ENCODE peak calls at places on chromosomes 6 and 20, in seven cellular contexts. One of them, this sample, is unnamed.

GRCh38 chr6:144094731-144095133 is 641 bp downstream of the SF3B5 start:
- DNase-seq in HCT116: no peak
- DNase-seq in OCI-LY7: no peak
- DNase-seq in A549: no peak
- DNase-seq in PC-9: no peak
- DNase-seq in GM23248: no peak
- DNase-seq in mammary epithelial cell: no peak
- DNase-seq in this sample: no peak

GRCh38 chr20:1478566-1478965 is 11.9 kb upstream of the NSFL1C start:
- DNase-seq in HCT116: peak
- DNase-seq in OCI-LY7: no peak
- DNase-seq in A549: peak
- DNase-seq in PC-9: peak
- DNase-seq in GM23248: peak
- DNase-seq in mammary epithelial cell: peak
- DNase-seq in this sample: no peak

GRCh38 chr6:4817551-4817950 is 41.3 kb downstream of the CDYL start:
- DNase-seq in HCT116: no peak
- DNase-seq in OCI-LY7: no peak
- DNase-seq in A549: no peak
- DNase-seq in PC-9: no peak
- DNase-seq in GM23248: peak
- DNase-seq in mammary epithelial cell: no peak
- DNase-seq in this sample: no peak

GRCh38 chr20:3710703-3711417 is 1.5 kb downstream of the SIGLEC1 start:
- DNase-seq in HCT116: peak
- DNase-seq in OCI-LY7: peak
- DNase-seq in A549: peak
- DNase-seq in PC-9: no peak
- DNase-seq in GM23248: peak
- DNase-seq in mammary epithelial cell: peak
- DNase-seq in this sample: peak

GRCh38 chr20:47568019-47568418 is 66.3 kb downstream of the NCOA3 start:
- DNase-seq in HCT116: no peak
- DNase-seq in OCI-LY7: no peak
- DNase-seq in A549: peak
- DNase-seq in PC-9: peak
- DNase-seq in GM23248: peak
- DNase-seq in mammary epithelial cell: peak
- DNase-seq in this sample: no peak

GRCh38 chr6:83708546-83708969 is 343 bp downstream of the SNAP91 start:
- DNase-seq in HCT116: no peak
- DNase-seq in OCI-LY7: no peak
- DNase-seq in A549: no peak
- DNase-seq in PC-9: no peak
- DNase-seq in GM23248: peak
- DNase-seq in mammary epithelial cell: no peak
- DNase-seq in this sample: no peak

GRCh38 chr6:149766156-149766768 is 16.7 kb downstream of the PCMT1 start:
- DNase-seq in HCT116: no peak
- DNase-seq in OCI-LY7: no peak
- DNase-seq in A549: no peak
- DNase-seq in PC-9: peak
- DNase-seq in GM23248: peak
- DNase-seq in mammary epithelial cell: peak
- DNase-seq in this sample: no peak

GRCh38 chr20:53786445-53787267 is 193.0 kb upstream of the ZNF217 start:
- DNase-seq in HCT116: peak
- DNase-seq in OCI-LY7: peak
- DNase-seq in A549: peak
- DNase-seq in PC-9: peak
- DNase-seq in GM23248: peak
- DNase-seq in mammary epithelial cell: no peak
- DNase-seq in this sample: no peak

GRCh38 chr6:73901311-73901710 is 205.3 kb downstream of the CD109 start:
- DNase-seq in HCT116: no peak
- DNase-seq in OCI-LY7: no peak
- DNase-seq in A549: no peak
- DNase-seq in PC-9: no peak
- DNase-seq in GM23248: no peak
- DNase-seq in mammary epithelial cell: no peak
- DNase-seq in this sample: no peak

GRCh38 chr6:166586424-166587156 is at the start of gene RAMACL:
- DNase-seq in HCT116: peak
- DNase-seq in OCI-LY7: peak
- DNase-seq in A549: peak
- DNase-seq in PC-9: peak
- DNase-seq in GM23248: no peak
- DNase-seq in mammary epithelial cell: peak
- DNase-seq in this sample: no peak

GRCh38 chr20:63280371-63280770 is 7.8 kb downstream of the ARFGAP1 start:
- DNase-seq in HCT116: no peak
- DNase-seq in OCI-LY7: no peak
- DNase-seq in A549: no peak
- DNase-seq in PC-9: no peak
- DNase-seq in GM23248: no peak
- DNase-seq in mammary epithelial cell: no peak
- DNase-seq in this sample: no peak

GRCh38 chr6:39366875-39367618 is 44.5 kb upstream of the KCNK16 start:
- DNase-seq in HCT116: no peak
- DNase-seq in OCI-LY7: no peak
- DNase-seq in A549: no peak
- DNase-seq in PC-9: no peak
- DNase-seq in GM23248: peak
- DNase-seq in mammary epithelial cell: no peak
- DNase-seq in this sample: no peak

GRCh38 chr6:42028234-42029061 is 21.9 kb upstream of the TAF8 start:
- DNase-seq in HCT116: no peak
- DNase-seq in OCI-LY7: no peak
- DNase-seq in A549: peak
- DNase-seq in PC-9: no peak
- DNase-seq in GM23248: peak
- DNase-seq in mammary epithelial cell: no peak
- DNase-seq in this sample: no peak

GRCh38 chr20:22732751-22733150 is 148.4 kb upstream of the FOXA2 start:
- DNase-seq in HCT116: no peak
- DNase-seq in OCI-LY7: no peak
- DNase-seq in A549: no peak
- DNase-seq in PC-9: no peak
- DNase-seq in GM23248: no peak
- DNase-seq in mammary epithelial cell: no peak
- DNase-seq in this sample: no peak

GRCh38 chr6:135319819-135320218 is 138.7 kb downstream of the MYB start:
- DNase-seq in HCT116: no peak
- DNase-seq in OCI-LY7: no peak
- DNase-seq in A549: no peak
- DNase-seq in PC-9: no peak
- DNase-seq in GM23248: no peak
- DNase-seq in mammary epithelial cell: no peak
- DNase-seq in this sample: no peak

GRCh38 chr6:44831002-44831610 is 443.6 kb downstream of the CDC5L start:
- DNase-seq in HCT116: no peak
- DNase-seq in OCI-LY7: no peak
- DNase-seq in A549: no peak
- DNase-seq in PC-9: no peak
- DNase-seq in GM23248: peak
- DNase-seq in mammary epithelial cell: no peak
- DNase-seq in this sample: no peak

GRCh38 chr6:113352831-113353230 is 504.3 kb upstream of the MARCKS start:
- DNase-seq in HCT116: no peak
- DNase-seq in OCI-LY7: no peak
- DNase-seq in A549: no peak
- DNase-seq in PC-9: no peak
- DNase-seq in GM23248: no peak
- DNase-seq in mammary epithelial cell: no peak
- DNase-seq in this sample: no peak

GRCh38 chr20:50815162-50815989 is 20.5 kb downstream of the BCAS4 start:
- DNase-seq in HCT116: no peak
- DNase-seq in OCI-LY7: peak
- DNase-seq in A549: no peak
- DNase-seq in PC-9: peak
- DNase-seq in GM23248: peak
- DNase-seq in mammary epithelial cell: peak
- DNase-seq in this sample: peak

GRCh38 chr6:105920071-105920470 is 166.1 kb upstream of the PRDM1 start:
- DNase-seq in HCT116: no peak
- DNase-seq in OCI-LY7: no peak
- DNase-seq in A549: no peak
- DNase-seq in PC-9: peak
- DNase-seq in GM23248: no peak
- DNase-seq in mammary epithelial cell: peak
- DNase-seq in this sample: no peak

GRCh38 chr6:10409160-10409765 is 5.6 kb downstream of the TFAP2A start:
- DNase-seq in HCT116: no peak
- DNase-seq in OCI-LY7: no peak
- DNase-seq in A549: no peak
- DNase-seq in PC-9: no peak
- DNase-seq in GM23248: no peak
- DNase-seq in mammary epithelial cell: peak
- DNase-seq in this sample: no peak

GRCh38 chr20:10218536-10219451 is at the start of gene SNAP25:
- DNase-seq in HCT116: peak
- DNase-seq in OCI-LY7: no peak
- DNase-seq in A549: peak
- DNase-seq in PC-9: no peak
- DNase-seq in GM23248: peak
- DNase-seq in mammary epithelial cell: peak
- DNase-seq in this sample: no peak
- H3K4me2 ChIP-seq in HCT116: peak
- H3K4me2 ChIP-seq in OCI-LY7: no peak
- H3K4me2 ChIP-seq in A549: peak
- H3K4me2 ChIP-seq in PC-9: no peak
- H3K4me2 ChIP-seq in GM23248: peak
- H3K4me2 ChIP-seq in mammary epithelial cell: peak
- H3K4me2 ChIP-seq in this sample: no peak

GRCh38 chr6:132167966-132168365 is 216.8 kb upstream of the CCN2 start:
- DNase-seq in HCT116: no peak
- DNase-seq in OCI-LY7: no peak
- DNase-seq in A549: no peak
- DNase-seq in PC-9: no peak
- DNase-seq in GM23248: no peak
- DNase-seq in mammary epithelial cell: peak
- DNase-seq in this sample: no peak

GRCh38 chr6:132161283-132161682 is 210.1 kb upstream of the CCN2 start:
- DNase-seq in HCT116: peak
- DNase-seq in OCI-LY7: no peak
- DNase-seq in A549: peak
- DNase-seq in PC-9: no peak
- DNase-seq in GM23248: peak
- DNase-seq in mammary epithelial cell: peak
- DNase-seq in this sample: peak

GRCh38 chr6:132166670-132167069 is 215.5 kb upstream of the CCN2 start:
- DNase-seq in HCT116: no peak
- DNase-seq in OCI-LY7: no peak
- DNase-seq in A549: no peak
- DNase-seq in PC-9: no peak
- DNase-seq in GM23248: no peak
- DNase-seq in mammary epithelial cell: no peak
- DNase-seq in this sample: no peak

GRCh38 chr6:132165677-132166076 is 214.5 kb upstream of the CCN2 start:
- DNase-seq in HCT116: no peak
- DNase-seq in OCI-LY7: no peak
- DNase-seq in A549: no peak
- DNase-seq in PC-9: no peak
- DNase-seq in GM23248: no peak
- DNase-seq in mammary epithelial cell: no peak
- DNase-seq in this sample: no peak
- H3K4me2 ChIP-seq in HCT116: no peak
- H3K4me2 ChIP-seq in OCI-LY7: no peak
- H3K4me2 ChIP-seq in A549: no peak
- H3K4me2 ChIP-seq in PC-9: no peak
- H3K4me2 ChIP-seq in GM23248: no peak
- H3K4me2 ChIP-seq in mammary epithelial cell: no peak
- H3K4me2 ChIP-seq in this sample: no peak

GRCh38 chr6:2819891-2820814 is 21.5 kb downstream of the SERPINB1 start:
- DNase-seq in HCT116: no peak
- DNase-seq in OCI-LY7: no peak
- DNase-seq in A549: no peak
- DNase-seq in PC-9: no peak
- DNase-seq in GM23248: peak
- DNase-seq in mammary epithelial cell: no peak
- DNase-seq in this sample: no peak

GRCh38 chr6:2819115-2819514 is 22.5 kb downstream of the SERPINB1 start:
- DNase-seq in HCT116: no peak
- DNase-seq in OCI-LY7: no peak
- DNase-seq in A549: no peak
- DNase-seq in PC-9: no peak
- DNase-seq in GM23248: no peak
- DNase-seq in mammary epithelial cell: no peak
- DNase-seq in this sample: no peak

GRCh38 chr6:2823104-2823850 is 18.4 kb downstream of the SERPINB1 start:
- DNase-seq in HCT116: no peak
- DNase-seq in OCI-LY7: no peak
- DNase-seq in A549: no peak
- DNase-seq in PC-9: no peak
- DNase-seq in GM23248: peak
- DNase-seq in mammary epithelial cell: no peak
- DNase-seq in this sample: no peak

GRCh38 chr6:2818593-2818992 is 23.1 kb downstream of the SERPINB1 start:
- DNase-seq in HCT116: no peak
- DNase-seq in OCI-LY7: no peak
- DNase-seq in A549: no peak
- DNase-seq in PC-9: peak
- DNase-seq in GM23248: peak
- DNase-seq in mammary epithelial cell: peak
- DNase-seq in this sample: no peak

GRCh38 chr6:2821554-2821953 is 20.1 kb downstream of the SERPINB1 start:
- DNase-seq in HCT116: no peak
- DNase-seq in OCI-LY7: no peak
- DNase-seq in A549: no peak
- DNase-seq in PC-9: no peak
- DNase-seq in GM23248: no peak
- DNase-seq in mammary epithelial cell: no peak
- DNase-seq in this sample: no peak
- H3K4me2 ChIP-seq in HCT116: no peak
- H3K4me2 ChIP-seq in OCI-LY7: no peak
- H3K4me2 ChIP-seq in A549: no peak
- H3K4me2 ChIP-seq in PC-9: no peak
- H3K4me2 ChIP-seq in GM23248: no peak
- H3K4me2 ChIP-seq in mammary epithelial cell: no peak
- H3K4me2 ChIP-seq in this sample: no peak

GRCh38 chr6:43122146-43122545 is 46.0 kb downstream of the PTK7 start:
- DNase-seq in HCT116: no peak
- DNase-seq in OCI-LY7: no peak
- DNase-seq in A549: no peak
- DNase-seq in PC-9: no peak
- DNase-seq in GM23248: no peak
- DNase-seq in mammary epithelial cell: no peak
- DNase-seq in this sample: no peak
- H3K4me2 ChIP-seq in HCT116: peak
- H3K4me2 ChIP-seq in OCI-LY7: no peak
- H3K4me2 ChIP-seq in A549: no peak
- H3K4me2 ChIP-seq in PC-9: peak
- H3K4me2 ChIP-seq in GM23248: peak
- H3K4me2 ChIP-seq in mammary epithelial cell: peak
- H3K4me2 ChIP-seq in this sample: no peak

GRCh38 chr6:31592396-31592771 is 422 bp downstream of the NCR3 start:
- DNase-seq in HCT116: no peak
- DNase-seq in OCI-LY7: no peak
- DNase-seq in A549: no peak
- DNase-seq in PC-9: no peak
- DNase-seq in GM23248: no peak
- DNase-seq in mammary epithelial cell: no peak
- DNase-seq in this sample: no peak
- H3K4me2 ChIP-seq in HCT116: no peak
- H3K4me2 ChIP-seq in OCI-LY7: peak
- H3K4me2 ChIP-seq in A549: no peak
- H3K4me2 ChIP-seq in PC-9: no peak
- H3K4me2 ChIP-seq in GM23248: no peak
- H3K4me2 ChIP-seq in mammary epithelial cell: no peak
- H3K4me2 ChIP-seq in this sample: no peak

This sample was measured in MM.1S.